ENCODE peak calls at places on chromosomes 13 and 19, in five cellular contexts. One of them, this sample, is unnamed.

GRCh38 chr13:33322474-33322827 is 36.9 kb upstream of the STARD13 start:
- DNase-seq in osteoblast: no peak
- DNase-seq in AG10803: peak; percentile 85
- DNase-seq in BJ: peak; percentile 41
- DNase-seq in psoas muscle: peak; percentile 39
- DNase-seq in this sample: no peak

GRCh38 chr19:33472696-33473624 is 48.6 kb downstream of the PEPD start:
- DNase-seq in BJ: peak; percentile 87
- DNase-seq in psoas muscle: no peak
- DNase-seq in osteoblast: peak; percentile 97
- DNase-seq in AG10803: peak; percentile 95
- DNase-seq in this sample: no peak

GRCh38 chr13:39692650-39693438 is 37.4 kb downstream of the COG6 start:
- DNase-seq in AG10803: peak; percentile 27
- DNase-seq in osteoblast: no peak
- DNase-seq in psoas muscle: no peak
- DNase-seq in BJ: peak; percentile 9
- DNase-seq in this sample: no peak

GRCh38 chr13:50428183-50428877 is 413.1 kb downstream of the KCNRG start:
- DNase-seq in BJ: no peak
- DNase-seq in psoas muscle: no peak
- DNase-seq in osteoblast: no peak
- DNase-seq in AG10803: no peak
- DNase-seq in this sample: no peak

GRCh38 chr13:81048026-81048461 is 707.1 kb upstream of the SPRY2 start:
- DNase-seq in osteoblast: no peak
- DNase-seq in psoas muscle: no peak
- DNase-seq in BJ: no peak
- DNase-seq in AG10803: no peak
- DNase-seq in this sample: no peak

GRCh38 chr13:107375701-107376350 is 807.9 kb upstream of the ARGLU1 start:
- DNase-seq in AG10803: peak; percentile 10
- DNase-seq in osteoblast: no peak
- DNase-seq in psoas muscle: no peak
- DNase-seq in BJ: no peak
- DNase-seq in this sample: no peak

GRCh38 chr13:52399708-52400107 is 6.3 kb downstream of the THSD1 start:
- DNase-seq in psoas muscle: no peak
- DNase-seq in osteoblast: no peak
- DNase-seq in BJ: no peak
- DNase-seq in AG10803: no peak
- DNase-seq in this sample: no peak

GRCh38 chr13:80612804-80613203 is 271.9 kb upstream of the SPRY2 start:
- DNase-seq in psoas muscle: no peak
- DNase-seq in BJ: no peak
- DNase-seq in AG10803: no peak
- DNase-seq in osteoblast: no peak
- DNase-seq in this sample: no peak

GRCh38 chr13:110942248-110942981 is 27.5 kb upstream of the ANKRD10 start:
- DNase-seq in psoas muscle: no peak
- DNase-seq in BJ: no peak
- DNase-seq in AG10803: no peak
- DNase-seq in osteoblast: peak; percentile 45
- DNase-seq in this sample: no peak

GRCh38 chr13:32984857-32985626 is 31.2 kb upstream of the KL start:
- DNase-seq in psoas muscle: no peak
- DNase-seq in osteoblast: no peak
- DNase-seq in AG10803: no peak
- DNase-seq in BJ: no peak
- DNase-seq in this sample: no peak

GRCh38 chr13:74678308-74678958 is 544.2 kb upstream of the KLF12 start:
- DNase-seq in psoas muscle: no peak
- DNase-seq in AG10803: peak; percentile 17
- DNase-seq in osteoblast: no peak
- DNase-seq in BJ: no peak
- DNase-seq in this sample: no peak

GRCh38 chr19:7769171-7769570 is 6.1 kb downstream of the CLEC4M start:
- DNase-seq in BJ: no peak
- DNase-seq in osteoblast: no peak
- DNase-seq in psoas muscle: no peak
- DNase-seq in AG10803: no peak
- DNase-seq in this sample: no peak

GRCh38 chr13:39577833-39578232 is 25.2 kb downstream of the LHFPL6 start:
- DNase-seq in psoas muscle: no peak
- DNase-seq in AG10803: no peak
- DNase-seq in osteoblast: no peak
- DNase-seq in BJ: no peak
- DNase-seq in this sample: no peak

GRCh38 chr13:101624981-101625380 is 172.5 kb downstream of the ITGBL1 start:
- DNase-seq in BJ: no peak
- DNase-seq in osteoblast: no peak
- DNase-seq in psoas muscle: no peak
- DNase-seq in AG10803: no peak
- DNase-seq in this sample: no peak

GRCh38 chr13:106499905-106500304 is 35.6 kb downstream of the EFNB2 start:
- DNase-seq in psoas muscle: no peak
- DNase-seq in BJ: no peak
- DNase-seq in AG10803: no peak
- DNase-seq in osteoblast: no peak
- DNase-seq in this sample: no peak

GRCh38 chr19:19105365-19106060 is 32.8 kb downstream of the TMEM161A start:
- DNase-seq in psoas muscle: peak; percentile 65
- DNase-seq in AG10803: peak; percentile 31
- DNase-seq in BJ: no peak
- DNase-seq in osteoblast: peak; percentile 84
- DNase-seq in this sample: no peak

GRCh38 chr13:50724438-50724837 is 119.1 kb downstream of the DLEU7 start:
- DNase-seq in AG10803: no peak
- DNase-seq in osteoblast: no peak
- DNase-seq in BJ: no peak
- DNase-seq in psoas muscle: no peak
- DNase-seq in this sample: no peak

GRCh38 chr13:40483601-40484000 is 182.8 kb downstream of the FOXO1 start:
- DNase-seq in psoas muscle: no peak
- DNase-seq in osteoblast: no peak
- DNase-seq in AG10803: no peak
- DNase-seq in BJ: no peak
- DNase-seq in this sample: no peak

GRCh38 chr13:39105110-39105509 is 66.9 kb downstream of the NHLRC3 start:
- DNase-seq in AG10803: peak; percentile 6
- DNase-seq in BJ: no peak
- DNase-seq in psoas muscle: no peak
- DNase-seq in osteoblast: no peak
- DNase-seq in this sample: no peak

GRCh38 chr13:38602261-38602660 is 84.6 kb upstream of the FREM2 start:
- DNase-seq in BJ: no peak
- DNase-seq in psoas muscle: no peak
- DNase-seq in AG10803: no peak
- DNase-seq in osteoblast: no peak
- DNase-seq in this sample: no peak

GRCh38 chr13:51562011-51562671 is 22.1 kb upstream of the WDFY2 start:
- DNase-seq in AG10803: no peak
- DNase-seq in psoas muscle: no peak
- DNase-seq in osteoblast: no peak
- DNase-seq in BJ: no peak
- DNase-seq in this sample: no peak

GRCh38 chr19:38139122-38139521 is 84.9 kb downstream of the DPF1 start:
- DNase-seq in AG10803: no peak
- DNase-seq in osteoblast: no peak
- DNase-seq in psoas muscle: no peak
- DNase-seq in BJ: no peak
- DNase-seq in this sample: no peak

GRCh38 chr19:28705008-28705407 is 507.9 kb downstream of the UQCRFS1 start:
- DNase-seq in psoas muscle: no peak
- DNase-seq in osteoblast: peak; percentile 87
- DNase-seq in AG10803: peak; percentile 85
- DNase-seq in BJ: no peak
- DNase-seq in this sample: no peak

GRCh38 chr13:113663934-113664333 is 3.1 kb upstream of the GRK1 start:
- DNase-seq in psoas muscle: no peak
- DNase-seq in AG10803: no peak
- DNase-seq in osteoblast: peak; percentile 61
- DNase-seq in BJ: no peak
- DNase-seq in this sample: no peak

GRCh38 chr13:110445722-110446569 is 115.6 kb downstream of the RAB20 start:
- DNase-seq in AG10803: no peak
- DNase-seq in BJ: no peak
- DNase-seq in osteoblast: no peak
- DNase-seq in psoas muscle: no peak
- DNase-seq in this sample: no peak

GRCh38 chr19:52898101-52898500 is 666 bp upstream of the ZNF320 start:
- DNase-seq in osteoblast: no peak
- DNase-seq in AG10803: no peak
- DNase-seq in psoas muscle: peak; percentile 14
- DNase-seq in BJ: no peak
- DNase-seq in this sample: no peak

GRCh38 chr13:44309771-44310767 is 63.6 kb upstream of the SERP2 start:
- DNase-seq in psoas muscle: peak; percentile 53
- DNase-seq in osteoblast: no peak
- DNase-seq in AG10803: no peak
- DNase-seq in BJ: no peak
- DNase-seq in this sample: no peak

GRCh38 chr19:41501854-41502253 is 58.9 kb downstream of the ERICH4 start:
- DNase-seq in psoas muscle: no peak
- DNase-seq in osteoblast: no peak
- DNase-seq in AG10803: no peak
- DNase-seq in BJ: no peak
- DNase-seq in this sample: no peak

GRCh38 chr19:42368765-42369164 is 21.3 kb downstream of the CNFN start:
- DNase-seq in BJ: no peak
- DNase-seq in osteoblast: no peak
- DNase-seq in AG10803: no peak
- DNase-seq in psoas muscle: no peak
- DNase-seq in this sample: no peak

GRCh38 chr13:74274946-74275345 is 140.7 kb upstream of the KLF12 start:
- DNase-seq in osteoblast: no peak
- DNase-seq in psoas muscle: no peak
- DNase-seq in AG10803: peak; percentile 40
- DNase-seq in BJ: no peak
- DNase-seq in this sample: no peak

GRCh38 chr13:113048766-113049165 is 56.8 kb upstream of the F7 start:
- DNase-seq in psoas muscle: no peak
- DNase-seq in osteoblast: no peak
- DNase-seq in AG10803: no peak
- DNase-seq in BJ: no peak
- DNase-seq in this sample: no peak

GRCh38 chr13:33686772-33687480 is 131.0 kb upstream of the RFC3 start:
- DNase-seq in AG10803: peak; percentile 26
- DNase-seq in psoas muscle: no peak
- DNase-seq in osteoblast: no peak
- DNase-seq in BJ: no peak
- DNase-seq in this sample: no peak

GRCh38 chr13:75762066-75762937 is 126.2 kb downstream of the LMO7 start:
- DNase-seq in AG10803: no peak
- DNase-seq in BJ: no peak
- DNase-seq in psoas muscle: no peak
- DNase-seq in osteoblast: no peak
- DNase-seq in this sample: no peak

GRCh38 chr19:56110515-56111448 is 10.3 kb downstream of the ZNF787 start:
- DNase-seq in psoas muscle: peak; percentile 42
- DNase-seq in osteoblast: peak; percentile 84
- DNase-seq in AG10803: no peak
- DNase-seq in BJ: no peak
- DNase-seq in this sample: peak; percentile 58

GRCh38 chr19:3556978-3557460 is 367 bp downstream of the MFSD12 start:
- DNase-seq in AG10803: no peak
- DNase-seq in psoas muscle: peak; percentile 61
- DNase-seq in BJ: no peak
- DNase-seq in osteoblast: peak; percentile 98
- DNase-seq in this sample: peak; percentile 84
- TF ChIP-seq CTCF in AG10803: no peak
- TF ChIP-seq CTCF in psoas muscle: no peak
- TF ChIP-seq CTCF in BJ: no peak
- TF ChIP-seq CTCF in osteoblast: no peak
- TF ChIP-seq CTCF in this sample: no peak

GRCh38 chr13:93004919-93005318 is 221.7 kb upstream of the GPC6 start:
- DNase-seq in BJ: no peak
- DNase-seq in AG10803: peak; percentile 9
- DNase-seq in psoas muscle: no peak
- DNase-seq in osteoblast: no peak
- DNase-seq in this sample: no peak
- TF ChIP-seq CTCF in BJ: no peak
- TF ChIP-seq CTCF in AG10803: peak; percentile 40
- TF ChIP-seq CTCF in psoas muscle: no peak
- TF ChIP-seq CTCF in osteoblast: peak; percentile 42
- TF ChIP-seq CTCF in this sample: no peak

GRCh38 chr19:45403272-45403671 is 1.6 kb downstream of the PPP1R13L start:
- DNase-seq in psoas muscle: no peak
- DNase-seq in BJ: no peak
- DNase-seq in AG10803: no peak
- DNase-seq in osteoblast: no peak
- DNase-seq in this sample: no peak

GRCh38 chr19:45403781-45404556 is 900 bp downstream of the PPP1R13L start:
- DNase-seq in psoas muscle: peak; percentile 47
- DNase-seq in osteoblast: peak; percentile 73
- DNase-seq in AG10803: peak; percentile 31
- DNase-seq in BJ: no peak
- DNase-seq in this sample: peak; percentile 79

GRCh38 chr19:45401815-45402468 is 2.9 kb downstream of the PPP1R13L start:
- DNase-seq in BJ: no peak
- DNase-seq in psoas muscle: no peak
- DNase-seq in AG10803: no peak
- DNase-seq in osteoblast: no peak
- DNase-seq in this sample: no peak

GRCh38 chr19:45404557-45405434 is at the start of gene PPP1R13L:
- DNase-seq in psoas muscle: peak; percentile 78
- DNase-seq in BJ: no peak
- DNase-seq in AG10803: peak; percentile 82
- DNase-seq in osteoblast: peak; percentile 68
- DNase-seq in this sample: peak; percentile 95

DNA sequence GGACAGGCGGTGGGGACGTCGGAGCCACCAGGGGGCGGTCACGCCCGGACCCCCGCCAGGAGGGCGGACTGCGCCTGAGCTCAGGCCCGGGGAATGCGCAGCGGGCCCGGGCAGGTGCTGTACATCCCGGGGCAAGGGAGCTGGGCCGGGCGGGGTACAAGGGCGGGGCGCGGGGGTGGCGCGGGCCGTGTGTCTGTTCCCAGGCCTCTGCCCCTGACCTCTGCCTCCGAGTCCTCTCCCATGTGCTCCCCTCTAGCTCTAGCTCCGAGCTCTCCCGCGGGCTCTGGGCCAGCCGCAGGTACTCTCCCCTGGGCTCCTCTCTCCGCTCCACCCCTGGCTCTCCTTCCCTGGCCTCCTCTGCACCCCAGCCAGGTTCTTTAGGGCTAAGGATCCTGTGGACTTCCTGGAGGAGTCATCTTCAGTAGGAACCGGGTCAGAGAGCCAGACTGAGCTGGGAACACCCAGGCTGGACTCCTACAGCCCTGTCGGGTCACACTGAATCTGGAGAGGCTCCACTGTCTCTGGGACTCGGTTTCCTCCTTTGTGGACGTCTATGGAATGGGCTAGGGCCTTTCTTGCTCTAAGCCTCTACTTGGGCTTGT is 2.3 kb downstream of the PPP1R13L start:
- DNase-seq in psoas muscle: no peak
- DNase-seq in AG10803: peak; percentile 44
- DNase-seq in osteoblast: peak; percentile 91
- DNase-seq in BJ: no peak
- DNase-seq in this sample: peak; percentile 65
- TF ChIP-seq CTCF in psoas muscle: peak; percentile 34
- TF ChIP-seq CTCF in AG10803: peak; percentile 44
- TF ChIP-seq CTCF in osteoblast: peak; percentile 31
- TF ChIP-seq CTCF in BJ: peak; percentile 54
- TF ChIP-seq CTCF in this sample: no peak

GRCh38 chr13:30804474-30804873 is 69.1 kb downstream of the ALOX5AP start:
- DNase-seq in BJ: no peak
- DNase-seq in osteoblast: no peak
- DNase-seq in AG10803: no peak
- DNase-seq in psoas muscle: no peak
- DNase-seq in this sample: peak; percentile 28
- TF ChIP-seq CTCF in BJ: peak; percentile 23
- TF ChIP-seq CTCF in osteoblast: peak; percentile 35
- TF ChIP-seq CTCF in AG10803: no peak
- TF ChIP-seq CTCF in psoas muscle: no peak
- TF ChIP-seq CTCF in this sample: no peak